ENCODE peak calls at places on chromosomes 7 and 10, in nine cellular contexts. J is AG04450, S is breast epithelium, F is uterus, Z is mammary epithelial cell, Y is IMR-90, P is heart right ventricle, R is transverse colon, B is pancreas. N is an unnamed sample.

GRCh38 chr10:104406715-104407517 is 53.3 kb downstream of the CFAP58 start:
- DNase-seq in J (peak; percentile 3), S (no peak), F (no peak), Z (peak; percentile 27), Y (peak; percentile 50), P (no peak), R (no peak), B (no peak), N (peak; percentile 71)

GRCh38 chr7:101903505-101903849 is 86.1 kb downstream of the CUX1 start:
- DNase-seq in J (no peak), S (no peak), F (no peak), Z (no peak), Y (no peak), P (no peak), R (no peak), B (no peak), N (no peak)

GRCh38 chr7:158572000-158572828 is 15.4 kb downstream of the PTPRN2 start:
- DNase-seq in J (no peak), S (no peak), F (no peak), Z (no peak), Y (no peak), P (no peak), R (no peak), B (no peak), N (no peak)

GRCh38 chr10:58023341-58024073 is 244.2 kb downstream of the IPMK start:
- DNase-seq in J (peak; percentile 45), S (no peak), F (no peak), Z (peak; percentile 83), Y (peak; percentile 90), P (no peak), R (no peak), B (no peak), N (peak; percentile 92)

GRCh38 chr7:79610301-79610700 is 156.8 kb upstream of the MAGI2 start:
- DNase-seq in J (no peak), S (no peak), F (no peak), Z (peak; percentile 41), Y (peak; percentile 36), P (no peak), R (no peak), B (no peak), N (peak; percentile 58)

GRCh38 chr7:155584763-155585531 is 38.6 kb upstream of the CNPY1 start:
- DNase-seq in J (peak; percentile 23), S (no peak), F (peak; percentile 29), Z (no peak), Y (no peak), P (no peak), R (peak; percentile 37), B (peak; percentile 35), N (no peak)

GRCh38 chr7:14936530-14936929 is 34.0 kb upstream of the DGKB start:
- DNase-seq in J (no peak), S (no peak), F (peak; percentile 47), Z (no peak), Y (peak; percentile 18), P (peak; percentile 6), R (peak; percentile 7), B (peak; percentile 75), N (peak; percentile 59)

GRCh38 chr7:41416208-41416595 is 286.7 kb downstream of the INHBA start:
- DNase-seq in J (no peak), S (no peak), F (no peak), Z (peak; percentile 50), Y (peak; percentile 18), P (no peak), R (no peak), B (no peak), N (no peak)

GRCh38 chr10:7243873-7244272 is 167.0 kb downstream of the SFMBT2 start:
- DNase-seq in J (no peak), S (no peak), F (no peak), Z (no peak), Y (no peak), P (no peak), R (no peak), B (no peak), N (no peak)

GRCh38 chr10:74189999-74190421 is 39.0 kb downstream of the ADK start:
- DNase-seq in J (peak; percentile 72), S (no peak), F (no peak), Z (peak; percentile 98), Y (peak; percentile 93), P (no peak), R (peak; percentile 21), B (no peak), N (peak; percentile 88)

DNA sequence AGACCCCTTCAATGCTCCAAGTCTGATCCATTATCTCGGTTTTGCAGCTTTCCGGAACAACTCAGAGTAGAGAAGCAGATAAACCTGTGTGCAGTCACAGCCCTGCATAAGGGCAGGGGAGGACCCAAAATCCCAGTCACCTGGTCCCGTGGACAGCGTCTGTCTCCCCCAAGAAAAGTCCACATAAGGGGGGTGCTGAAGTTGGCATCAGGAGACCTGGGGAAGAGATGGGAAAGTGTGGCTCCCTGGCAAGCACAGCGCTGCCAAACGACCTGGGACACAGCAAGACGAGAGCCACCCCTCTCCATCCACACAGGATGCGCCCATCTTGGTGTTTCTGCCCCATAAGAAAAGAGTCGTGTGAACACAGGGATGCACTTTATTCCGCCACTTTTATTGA is 27.9 kb downstream of the ASB13 start:
- DNase-seq in J (no peak), S (no peak), F (no peak), Z (no peak), Y (no peak), P (no peak), R (no peak), B (no peak), N (no peak)
- TF ChIP-seq CTCF in J (no peak), S (no peak), F (no peak), Z (no peak), Y (no peak), P (no peak), R (no peak), B (no peak), N (no peak)

GRCh38 chr7:130959743-130960207 is 225.8 kb upstream of the KLF14 start:
- DNase-seq in J (no peak), S (no peak), F (no peak), Z (peak; percentile 71), Y (peak; percentile 85), P (no peak), R (no peak), B (no peak), N (peak; percentile 88)
- H3K4me3 ChIP-seq in J (peak overlapping the region; percentile 47), S (no peak overlapping the region), F (no peak overlapping the region), Z (peak overlapping the region; percentile 96), Y (peak overlapping the region; percentile 1), P (no peak overlapping the region), R (no peak overlapping the region), B (no peak overlapping the region), N (peak overlapping the region; percentile 46)

DNA sequence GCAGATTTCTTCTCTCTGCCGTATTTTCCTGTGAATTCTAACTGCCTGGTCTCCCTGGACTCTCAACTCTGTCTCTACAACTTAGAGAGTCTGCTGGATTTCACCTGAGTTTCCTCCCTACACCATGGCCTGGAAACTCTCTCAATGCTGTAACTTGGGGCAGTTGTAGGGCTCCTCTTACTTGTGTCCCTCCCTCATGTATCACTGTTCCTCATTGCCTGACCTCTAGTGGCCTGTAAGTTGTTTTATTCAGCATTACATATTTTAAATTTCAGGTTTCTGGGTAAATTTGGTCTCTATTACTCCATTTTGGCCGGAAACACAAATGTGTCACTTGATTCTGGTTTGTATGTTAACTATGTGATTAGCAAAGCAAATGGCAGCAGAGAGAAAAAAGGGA is 70.9 kb downstream of the DYNC1I1 start:
- DNase-seq in J (no peak), S (no peak), F (no peak), Z (no peak), Y (no peak), P (no peak), R (no peak), B (no peak), N (no peak)
- TF ChIP-seq CTCF in J (no peak), S (no peak), F (no peak), Z (no peak), Y (no peak), P (no peak), R (no peak), B (no peak), N (no peak)

GRCh38 chr10:124959564-124959963 is 17.6 kb downstream of the ZRANB1 start:
- DNase-seq in J (no peak), S (no peak), F (no peak), Z (no peak), Y (no peak), P (no peak), R (no peak), B (no peak), N (no peak)

GRCh38 chr10:124961248-124961570 is 19.3 kb downstream of the ZRANB1 start:
- DNase-seq in J (no peak), S (no peak), F (no peak), Z (no peak), Y (peak; percentile 30), P (no peak), R (no peak), B (no peak), N (no peak)

GRCh38 chr10:124966008-124966407 is 24.1 kb downstream of the ZRANB1 start:
- DNase-seq in J (peak; percentile 21), S (no peak), F (no peak), Z (no peak), Y (peak; percentile 53), P (no peak), R (no peak), B (no peak), N (no peak)

GRCh38 chr10:124967255-124967654 is 25.3 kb downstream of the ZRANB1 start:
- DNase-seq in J (no peak), S (no peak), F (no peak), Z (no peak), Y (no peak), P (no peak), R (no peak), B (no peak), N (no peak)

DNA sequence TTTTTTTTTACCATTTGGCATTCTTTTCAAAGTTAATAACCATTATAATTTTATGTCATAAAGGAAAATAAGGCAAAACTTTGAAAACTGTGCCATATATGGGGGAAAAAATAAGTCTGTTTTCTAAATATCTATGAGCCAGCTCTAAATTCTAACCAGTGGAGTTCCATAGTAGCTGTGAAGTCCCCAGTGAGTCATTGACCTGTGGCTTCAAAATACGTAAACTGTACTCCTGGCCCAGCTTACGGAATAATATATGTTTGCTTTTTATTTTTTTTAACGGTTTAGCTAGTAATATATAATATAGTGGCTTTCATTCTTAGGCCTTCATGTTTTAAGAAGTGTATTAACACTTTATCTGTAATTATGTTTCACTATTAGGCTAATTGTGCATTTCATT is 20.5 kb downstream of the ZRANB1 start:
- DNase-seq in J (peak; percentile 15), S (no peak), F (no peak), Z (no peak), Y (peak; percentile 83), P (no peak), R (no peak), B (no peak), N (peak; percentile 43)
- H3K4me3 ChIP-seq in J (no peak overlapping the region), S (no peak overlapping the region), F (no peak overlapping the region), Z (no peak overlapping the region), Y (no peak overlapping the region), P (no peak overlapping the region), R (no peak overlapping the region), B (no peak overlapping the region), N (no peak overlapping the region)